ENCODE peak calls at places on chromosomes 16 and 17, in seven cellular contexts. P, D, T, A, U, G and B are unnamed samples. For H3K4me1, the result is how much of the 10 kb centered on the place peaks cover.

GRCh38 chr17:49861150-49861884 is 13.4 kb upstream of the TAC4 start:
- DNase-seq in P (no peak), D (no peak), T (no peak), A (no peak), U (peak), G (no peak), B (peak)

GRCh38 chr17:20908373-20909273 is 134.2 kb downstream of the USP22 start:
- DNase-seq in P (peak), D (peak), T (peak), A (peak), U (peak), G (peak), B (peak)

GRCh38 chr16:67963325-67964321 is 4.8 kb downstream of the SLC12A4 start:
- DNase-seq in P (no peak), D (no peak), T (peak), A (no peak), U (peak), G (no peak), B (peak)

GRCh38 chr16:88069397-88070168 is 118.3 kb downstream of the BANP start:
- DNase-seq in P (no peak), D (peak), T (peak), A (no peak), U (no peak), G (no peak), B (peak)

GRCh38 chr16:2500937-2501750 is 12.6 kb upstream of the ATP6V0C start:
- DNase-seq in P (peak), D (peak), T (peak), A (no peak), U (peak), G (no peak), B (peak)

GRCh38 chr17:45306623-45307022 is 10.2 kb downstream of the MAP3K14 start:
- DNase-seq in P (no peak), D (no peak), T (no peak), A (no peak), U (no peak), G (no peak), B (no peak)

GRCh38 chr16:67246081-67246944 is 968 bp downstream of the FHOD1 start:
- DNase-seq in P (no peak), D (peak), T (peak), A (peak), U (peak), G (peak), B (peak)

GRCh38 chr16:1363501-1364041 is 11.8 kb downstream of the GNPTG start:
- DNase-seq in P (no peak), D (no peak), T (peak), A (peak), U (peak), G (peak), B (peak)

GRCh38 chr16:5220705-5221104 is 123.1 kb upstream of the EEF2KMT start:
- DNase-seq in P (no peak), D (no peak), T (no peak), A (no peak), U (peak), G (no peak), B (no peak)

GRCh38 chr16:78988361-78988992 is 612.1 kb downstream of the MAF start:
- DNase-seq in P (no peak), D (no peak), T (no peak), A (no peak), U (peak), G (no peak), B (no peak)

GRCh38 chr17:65074778-65075250 is 18.3 kb upstream of the GNA13 start:
- DNase-seq in P (no peak), D (peak), T (no peak), A (no peak), U (peak), G (peak), B (peak)

GRCh38 chr16:21989141-21989540 is 11.8 kb downstream of the PDZD9 start:
- DNase-seq in P (no peak), D (no peak), T (no peak), A (no peak), U (no peak), G (no peak), B (no peak)

GRCh38 chr16:14249291-14250032 is 178.3 kb downstream of the MRTFB start:
- DNase-seq in P (peak), D (no peak), T (peak), A (peak), U (peak), G (no peak), B (no peak)

GRCh38 chr16:82008957-82009592 is 2.2 kb downstream of the SDR42E1 start:
- DNase-seq in P (no peak), D (no peak), T (no peak), A (no peak), U (no peak), G (no peak), B (no peak)

GRCh38 chr16:58476791-58477190 is 23.2 kb upstream of the NDRG4 start:
- DNase-seq in P (no peak), D (no peak), T (no peak), A (no peak), U (no peak), G (no peak), B (no peak)

GRCh38 chr16:46929378-46930332 is 43.8 kb downstream of the DNAJA2 start:
- DNase-seq in P (peak), D (peak), T (peak), A (peak), U (peak), G (peak), B (peak)

GRCh38 chr17:58568050-58568830 is 53.8 kb upstream of the MTMR4 start:
- DNase-seq in P (no peak), D (no peak), T (no peak), A (no peak), U (no peak), G (no peak), B (no peak)

GRCh38 chr16:11581677-11582076 is 5.0 kb downstream of the LITAF start:
- DNase-seq in P (no peak), D (no peak), T (no peak), A (no peak), U (no peak), G (no peak), B (no peak)

GRCh38 chr16:11585460-11586374 is 1.0 kb downstream of the LITAF start:
- DNase-seq in P (no peak), D (no peak), T (peak), A (no peak), U (no peak), G (no peak), B (peak)

GRCh38 chr16:11583889-11584565 is 2.7 kb downstream of the LITAF start:
- DNase-seq in P (no peak), D (no peak), T (peak), A (no peak), U (no peak), G (no peak), B (no peak)

GRCh38 chr16:11582157-11582814 is 4.4 kb downstream of the LITAF start:
- DNase-seq in P (no peak), D (no peak), T (no peak), A (no peak), U (no peak), G (no peak), B (no peak)

GRCh38 chr16:11583171-11583570 is 3.5 kb downstream of the LITAF start:
- DNase-seq in P (no peak), D (no peak), T (no peak), A (no peak), U (no peak), G (no peak), B (no peak)
- H3K4me1 ChIP-seq in P (under half), D (under half), T (half or more), A (under half), U (under half), G (under half), B (under half)

GRCh38 chr17:82529914-82530300 is 10.4 kb downstream of the FOXK2 start:
- DNase-seq in P (no peak), D (no peak), T (no peak), A (no peak), U (no peak), G (no peak), B (no peak)
- H3K4me1 ChIP-seq in P (under half), D (half or more), T (half or more), A (under half), U (under half), G (half or more), B (half or more)

GRCh38 chr17:78396436-78397335 is 18.2 kb downstream of the PGS1 start:
- DNase-seq in P (no peak), D (no peak), T (peak), A (no peak), U (no peak), G (peak), B (peak)

GRCh38 chr17:78392295-78392694 is 13.8 kb downstream of the PGS1 start:
- DNase-seq in P (no peak), D (no peak), T (no peak), A (no peak), U (no peak), G (no peak), B (no peak)

GRCh38 chr17:78394209-78394608 is 15.8 kb downstream of the PGS1 start:
- DNase-seq in P (no peak), D (no peak), T (no peak), A (no peak), U (no peak), G (no peak), B (no peak)

GRCh38 chr17:78397681-78398101 is 19.2 kb downstream of the PGS1 start:
- DNase-seq in P (no peak), D (no peak), T (no peak), A (no peak), U (no peak), G (peak), B (peak)

GRCh38 chr17:78395186-78395585 is 16.7 kb downstream of the PGS1 start:
- DNase-seq in P (no peak), D (no peak), T (no peak), A (no peak), U (no peak), G (no peak), B (no peak)
- H3K4me1 ChIP-seq in P (under half), D (under half), T (half or more), A (under half), U (under half), G (half or more), B (half or more)

DNA sequence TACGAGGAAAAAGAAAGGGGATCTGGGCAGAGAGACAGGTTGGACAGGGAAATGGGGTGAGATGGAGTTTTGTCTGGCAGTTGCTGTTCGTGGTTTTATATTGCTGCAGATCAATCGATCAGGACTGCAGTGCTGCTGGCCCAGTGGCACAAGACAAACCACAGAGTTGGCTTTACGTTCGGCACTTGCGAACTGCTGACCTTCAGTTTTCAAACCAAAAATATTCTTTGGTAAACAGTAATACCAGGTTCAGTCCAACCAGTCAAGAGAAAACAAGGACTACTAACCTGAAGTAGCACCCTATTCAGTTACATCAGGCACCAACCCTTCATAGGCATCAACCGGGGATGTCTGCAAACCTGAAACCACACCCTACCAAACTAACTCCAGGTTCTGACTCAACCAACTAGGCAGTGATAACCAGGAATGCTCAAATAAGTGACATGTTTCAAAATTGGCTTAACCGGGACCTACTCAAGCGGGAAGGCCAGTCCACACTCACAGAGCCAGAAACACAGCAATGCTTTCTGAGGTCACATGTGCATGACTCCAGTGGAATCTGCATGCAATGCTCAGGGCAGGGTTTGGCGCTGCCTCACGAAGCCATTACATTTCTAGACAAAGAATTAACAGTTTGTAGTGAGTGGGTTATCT is 91.1 kb downstream of the SMG6 start:
- DNase-seq in P (peak), D (peak), T (no peak), A (no peak), U (no peak), G (peak), B (peak)
- H3K4me1 ChIP-seq in P (under half), D (half or more), T (half or more), A (under half), U (under half), G (half or more), B (half or more)

DNA sequence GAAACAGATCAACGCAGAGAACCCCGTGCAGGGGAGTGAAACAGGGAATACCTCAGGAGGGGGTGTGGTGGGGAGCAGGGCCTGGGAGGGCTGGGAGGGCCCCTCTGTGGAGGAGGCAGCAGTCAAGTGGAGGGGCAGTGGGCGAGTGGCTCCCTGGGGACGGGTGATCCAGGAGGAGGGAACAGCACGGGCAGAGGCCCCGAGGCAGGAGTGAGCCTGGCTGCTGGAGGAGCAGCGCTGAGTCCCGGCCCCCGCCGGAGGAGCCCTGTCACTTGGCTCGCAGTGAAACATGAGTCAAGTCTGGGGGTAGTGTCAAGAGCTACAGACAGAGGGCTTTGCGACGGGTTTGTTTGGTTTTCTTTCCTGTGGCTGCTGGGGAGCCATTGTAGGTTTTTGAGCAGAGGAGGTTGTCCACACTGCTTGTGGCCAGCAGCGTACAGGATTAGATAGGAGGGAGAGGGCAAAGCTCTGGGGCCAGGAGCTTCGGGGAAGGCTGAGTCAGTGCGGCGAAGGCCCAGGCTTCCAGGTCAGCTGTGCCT is 115.7 kb upstream of the CIBAR2 start:
- DNase-seq in P (no peak), D (peak), T (no peak), A (no peak), U (peak), G (no peak), B (peak)
- H3K4me1 ChIP-seq in P (under half), D (under half), T (under half), A (under half), U (under half), G (under half), B (under half)

DNA sequence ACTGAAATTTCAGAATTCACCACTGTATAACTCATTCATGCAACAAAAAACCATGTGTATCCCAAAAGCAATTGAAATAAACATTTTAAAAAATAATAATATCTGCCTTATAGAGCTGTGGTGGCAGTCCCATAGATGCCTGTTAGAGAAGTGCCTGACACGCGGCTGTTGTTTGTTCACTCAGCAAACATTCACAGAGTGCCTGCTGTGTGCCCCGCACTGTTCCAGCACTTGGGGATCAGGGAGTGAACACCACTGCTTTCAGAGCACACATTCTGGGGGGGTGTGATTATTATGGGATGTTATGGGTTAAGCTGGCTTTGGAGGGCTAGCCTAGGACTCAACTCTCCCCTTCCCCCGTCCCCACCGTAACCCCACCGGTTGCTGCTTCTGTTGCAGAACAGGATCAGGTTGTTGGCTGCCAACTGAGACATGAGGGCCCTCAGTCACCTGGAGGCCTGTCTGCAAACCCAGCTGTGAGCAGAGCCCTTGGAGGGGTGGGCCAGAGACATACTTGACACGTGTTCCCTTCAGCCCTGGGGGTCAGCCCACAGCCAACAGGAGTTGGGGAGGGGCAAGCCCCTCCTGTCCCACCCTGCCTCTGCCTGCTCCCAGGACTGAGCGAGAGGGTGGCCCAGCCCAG is 103.3 kb upstream of the CIBAR2 start:
- DNase-seq in P (no peak), D (no peak), T (no peak), A (no peak), U (no peak), G (no peak), B (no peak)
- H3K4me1 ChIP-seq in P (under half), D (under half), T (under half), A (under half), U (under half), G (half or more), B (half or more)